ENCODE peak calls at places on chromosome 9, in six cellular contexts. One of them, this sample, is unnamed.

GRCh38 chr9:17799383-17799782 is 220.5 kb downstream of the SH3GL2 start:
- DNase-seq in GM10248: no peak
- DNase-seq in BE2C: no peak
- DNase-seq in AG09309: no peak
- DNase-seq in left lung: no peak
- DNase-seq in brain microvascular endothelial cell: peak; percentile 20
- DNase-seq in this sample: peak; percentile 29

GRCh38 chr9:14198544-14199510 is 115.1 kb downstream of the NFIB start:
- DNase-seq in left lung: peak; percentile 32
- DNase-seq in GM10248: no peak
- DNase-seq in BE2C: peak; percentile 86
- DNase-seq in AG09309: no peak
- DNase-seq in brain microvascular endothelial cell: peak; percentile 63
- DNase-seq in this sample: no peak

GRCh38 chr9:34603610-34604231 is 8.2 kb downstream of the RPP25L start:
- DNase-seq in BE2C: peak; percentile 86
- DNase-seq in left lung: peak; percentile 88
- DNase-seq in AG09309: no peak
- DNase-seq in GM10248: peak; percentile 83
- DNase-seq in brain microvascular endothelial cell: peak; percentile 75
- DNase-seq in this sample: no peak

GRCh38 chr9:35070823-35071813 is 1.3 kb downstream of the VCP start:
- DNase-seq in brain microvascular endothelial cell: peak; percentile 9
- DNase-seq in left lung: no peak
- DNase-seq in AG09309: no peak
- DNase-seq in BE2C: no peak
- DNase-seq in GM10248: no peak
- DNase-seq in this sample: no peak

GRCh38 chr9:1267141-1267570 is 217.0 kb downstream of the DMRT2 start:
- DNase-seq in GM10248: peak; percentile 15
- DNase-seq in AG09309: no peak
- DNase-seq in BE2C: no peak
- DNase-seq in brain microvascular endothelial cell: no peak
- DNase-seq in left lung: no peak
- DNase-seq in this sample: peak; percentile 19

GRCh38 chr9:136906251-136906650 is 19.9 kb downstream of the TRAF2 start:
- DNase-seq in left lung: no peak
- DNase-seq in GM10248: no peak
- DNase-seq in BE2C: no peak
- DNase-seq in brain microvascular endothelial cell: no peak
- DNase-seq in AG09309: no peak
- DNase-seq in this sample: no peak

GRCh38 chr9:3858961-3859360 is 333.2 kb upstream of the RFX3 start:
- DNase-seq in AG09309: no peak
- DNase-seq in brain microvascular endothelial cell: no peak
- DNase-seq in GM10248: no peak
- DNase-seq in BE2C: no peak
- DNase-seq in left lung: no peak
- DNase-seq in this sample: no peak

GRCh38 chr9:38286357-38286756 is 106.1 kb upstream of the ALDH1B1 start:
- DNase-seq in brain microvascular endothelial cell: no peak
- DNase-seq in BE2C: no peak
- DNase-seq in GM10248: no peak
- DNase-seq in left lung: no peak
- DNase-seq in AG09309: no peak
- DNase-seq in this sample: no peak

GRCh38 chr9:86649913-86650312 is 295.7 kb upstream of the TUT7 start:
- DNase-seq in brain microvascular endothelial cell: no peak
- DNase-seq in left lung: no peak
- DNase-seq in BE2C: no peak
- DNase-seq in GM10248: no peak
- DNase-seq in AG09309: no peak
- DNase-seq in this sample: no peak

GRCh38 chr9:92671323-92671722 is 1.4 kb upstream of the IPPK start:
- DNase-seq in GM10248: no peak
- DNase-seq in brain microvascular endothelial cell: peak; percentile 81
- DNase-seq in left lung: no peak
- DNase-seq in BE2C: peak; percentile 69
- DNase-seq in AG09309: no peak
- DNase-seq in this sample: peak; percentile 23

GRCh38 chr9:96486351-96487029 is 36.5 kb downstream of the HABP4 start:
- DNase-seq in AG09309: peak; percentile 80
- DNase-seq in brain microvascular endothelial cell: peak; percentile 78
- DNase-seq in BE2C: peak; percentile 40
- DNase-seq in left lung: no peak
- DNase-seq in GM10248: no peak
- DNase-seq in this sample: no peak

GRCh38 chr9:137968235-137968634 is 90.7 kb downstream of the CACNA1B start:
- DNase-seq in AG09309: no peak
- DNase-seq in GM10248: no peak
- DNase-seq in left lung: no peak
- DNase-seq in brain microvascular endothelial cell: no peak
- DNase-seq in BE2C: no peak
- DNase-seq in this sample: no peak

GRCh38 chr9:131667576-131667975 is 72.3 kb downstream of the RAPGEF1 start:
- DNase-seq in BE2C: no peak
- DNase-seq in AG09309: no peak
- DNase-seq in left lung: no peak
- DNase-seq in brain microvascular endothelial cell: peak; percentile 41
- DNase-seq in GM10248: peak; percentile 44
- DNase-seq in this sample: no peak

GRCh38 chr9:116566677-116567488 is 120.2 kb upstream of the TRIM32 start:
- DNase-seq in GM10248: no peak
- DNase-seq in brain microvascular endothelial cell: no peak
- DNase-seq in AG09309: no peak
- DNase-seq in left lung: no peak
- DNase-seq in BE2C: no peak
- DNase-seq in this sample: no peak

GRCh38 chr9:130713286-130713975 is 19.9 kb downstream of the EXOSC2 start:
- DNase-seq in BE2C: peak; percentile 23
- DNase-seq in GM10248: peak; percentile 35
- DNase-seq in brain microvascular endothelial cell: no peak
- DNase-seq in left lung: no peak
- DNase-seq in AG09309: no peak
- DNase-seq in this sample: no peak

GRCh38 chr9:79572891-79573696 is 1.3 kb downstream of the TLE4 start:
- DNase-seq in AG09309: no peak
- DNase-seq in BE2C: peak; percentile 38
- DNase-seq in GM10248: peak; percentile 45
- DNase-seq in left lung: peak; percentile 93
- DNase-seq in brain microvascular endothelial cell: no peak
- DNase-seq in this sample: no peak

GRCh38 chr9:130039504-130040147 is 3.4 kb downstream of the FNBP1 start:
- DNase-seq in left lung: no peak
- DNase-seq in AG09309: no peak
- DNase-seq in BE2C: peak; percentile 54
- DNase-seq in GM10248: peak; percentile 35
- DNase-seq in brain microvascular endothelial cell: no peak
- DNase-seq in this sample: no peak

GRCh38 chr9:130149654-130150286 is 22.4 kb upstream of the NCS1 start:
- DNase-seq in AG09309: no peak
- DNase-seq in GM10248: no peak
- DNase-seq in left lung: no peak
- DNase-seq in brain microvascular endothelial cell: no peak
- DNase-seq in BE2C: no peak
- DNase-seq in this sample: no peak

GRCh38 chr9:126149661-126150060 is 177.0 kb upstream of the MVB12B start:
- DNase-seq in brain microvascular endothelial cell: no peak
- DNase-seq in left lung: peak; percentile 35
- DNase-seq in AG09309: no peak
- DNase-seq in GM10248: no peak
- DNase-seq in BE2C: no peak
- DNase-seq in this sample: no peak

GRCh38 chr9:90851444-90851843 is 49.8 kb downstream of the SYK start:
- DNase-seq in GM10248: no peak
- DNase-seq in BE2C: no peak
- DNase-seq in AG09309: no peak
- DNase-seq in brain microvascular endothelial cell: no peak
- DNase-seq in left lung: no peak
- DNase-seq in this sample: no peak

GRCh38 chr9:91572044-91572443 is 148.4 kb upstream of the NFIL3 start:
- DNase-seq in BE2C: no peak
- DNase-seq in brain microvascular endothelial cell: no peak
- DNase-seq in left lung: no peak
- DNase-seq in GM10248: no peak
- DNase-seq in AG09309: no peak
- DNase-seq in this sample: no peak

GRCh38 chr9:89789922-89790510 is 185.2 kb downstream of the GADD45G start:
- DNase-seq in left lung: no peak
- DNase-seq in brain microvascular endothelial cell: no peak
- DNase-seq in BE2C: no peak
- DNase-seq in GM10248: no peak
- DNase-seq in AG09309: no peak
- DNase-seq in this sample: no peak

GRCh38 chr9:136306691-136307208 is 2.9 kb upstream of the CCDC187 start:
- DNase-seq in GM10248: no peak
- DNase-seq in AG09309: no peak
- DNase-seq in brain microvascular endothelial cell: no peak
- DNase-seq in left lung: peak; percentile 67
- DNase-seq in BE2C: peak; percentile 46
- DNase-seq in this sample: no peak

GRCh38 chr9:104769655-104770054 is 5.7 kb downstream of the NIPSNAP3B start:
- DNase-seq in left lung: no peak
- DNase-seq in AG09309: no peak
- DNase-seq in brain microvascular endothelial cell: no peak
- DNase-seq in GM10248: no peak
- DNase-seq in BE2C: no peak
- DNase-seq in this sample: no peak

DNA sequence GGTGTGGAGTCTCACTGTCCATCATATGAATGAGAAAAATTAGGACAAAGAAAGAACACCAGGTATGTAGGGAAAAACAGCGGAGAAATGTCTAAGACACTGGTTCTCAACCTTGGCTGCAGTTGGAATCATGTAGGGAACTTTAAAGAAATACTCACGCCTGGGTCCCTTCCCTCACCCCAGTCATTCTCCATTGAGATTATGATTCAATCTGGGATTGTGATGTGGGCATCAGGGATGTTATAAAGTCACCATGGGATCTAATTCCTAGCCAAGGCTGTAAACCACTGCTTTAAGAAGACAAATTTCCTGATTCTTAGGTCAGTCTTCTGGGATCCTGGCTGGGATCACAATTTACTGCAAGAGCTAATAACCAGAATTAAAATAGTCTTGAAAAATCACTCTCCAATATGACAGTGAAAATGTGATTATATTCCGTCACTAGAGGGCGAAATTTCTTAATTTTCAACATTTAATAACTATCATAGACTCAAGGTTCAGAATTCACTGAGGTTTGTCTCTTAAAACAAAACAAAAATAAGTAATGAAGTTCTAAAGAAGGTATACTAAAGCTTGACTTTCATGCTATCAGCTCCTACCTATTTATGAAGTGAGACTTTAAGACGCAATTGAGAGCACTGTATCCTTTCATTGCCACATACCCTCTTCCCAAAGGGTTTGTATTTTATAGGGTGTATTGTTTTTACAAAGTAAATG is 60.5 kb downstream of the GLDC start:
- DNase-seq in AG09309: peak; percentile 3
- DNase-seq in left lung: no peak
- DNase-seq in GM10248: no peak
- DNase-seq in brain microvascular endothelial cell: no peak
- DNase-seq in BE2C: no peak
- DNase-seq in this sample: peak; percentile 9
- TF ChIP-seq CTCF in AG09309: peak; percentile 22
- TF ChIP-seq CTCF in left lung: peak; percentile 54
- TF ChIP-seq CTCF in GM10248: peak; percentile 53
- TF ChIP-seq CTCF in brain microvascular endothelial cell: peak; percentile 16
- TF ChIP-seq CTCF in BE2C: peak; percentile 33
- TF ChIP-seq CTCF in this sample: peak; percentile 20

GRCh38 chr9:128022886-128023285 is 42.1 kb upstream of the EEIG1 start:
- DNase-seq in brain microvascular endothelial cell: no peak
- DNase-seq in AG09309: no peak
- DNase-seq in GM10248: peak; percentile 2
- DNase-seq in BE2C: no peak
- DNase-seq in left lung: no peak
- DNase-seq in this sample: no peak

GRCh38 chr9:128026255-128027165 is 40.6 kb downstream of the NAIF1 start:
- DNase-seq in left lung: no peak
- DNase-seq in BE2C: no peak
- DNase-seq in GM10248: peak; percentile 66
- DNase-seq in AG09309: no peak
- DNase-seq in brain microvascular endothelial cell: no peak
- DNase-seq in this sample: no peak

GRCh38 chr9:128025756-128026155 is 41.4 kb downstream of the NAIF1 start:
- DNase-seq in left lung: no peak
- DNase-seq in GM10248: no peak
- DNase-seq in BE2C: no peak
- DNase-seq in AG09309: no peak
- DNase-seq in brain microvascular endothelial cell: no peak
- DNase-seq in this sample: no peak

GRCh38 chr9:128024761-128025308 is 42.3 kb downstream of the NAIF1 start:
- DNase-seq in BE2C: no peak
- DNase-seq in AG09309: no peak
- DNase-seq in brain microvascular endothelial cell: no peak
- DNase-seq in left lung: no peak
- DNase-seq in GM10248: no peak
- DNase-seq in this sample: no peak

GRCh38 chr9:128020692-128021091 is 39.9 kb upstream of the EEIG1 start:
- DNase-seq in brain microvascular endothelial cell: no peak
- DNase-seq in GM10248: peak; percentile 9
- DNase-seq in AG09309: no peak
- DNase-seq in BE2C: no peak
- DNase-seq in left lung: no peak
- DNase-seq in this sample: no peak
- TF ChIP-seq CTCF in brain microvascular endothelial cell: peak; percentile 47
- TF ChIP-seq CTCF in GM10248: no peak
- TF ChIP-seq CTCF in AG09309: peak; percentile 13
- TF ChIP-seq CTCF in BE2C: peak; percentile 44
- TF ChIP-seq CTCF in left lung: no peak
- TF ChIP-seq CTCF in this sample: peak; percentile 14

DNA sequence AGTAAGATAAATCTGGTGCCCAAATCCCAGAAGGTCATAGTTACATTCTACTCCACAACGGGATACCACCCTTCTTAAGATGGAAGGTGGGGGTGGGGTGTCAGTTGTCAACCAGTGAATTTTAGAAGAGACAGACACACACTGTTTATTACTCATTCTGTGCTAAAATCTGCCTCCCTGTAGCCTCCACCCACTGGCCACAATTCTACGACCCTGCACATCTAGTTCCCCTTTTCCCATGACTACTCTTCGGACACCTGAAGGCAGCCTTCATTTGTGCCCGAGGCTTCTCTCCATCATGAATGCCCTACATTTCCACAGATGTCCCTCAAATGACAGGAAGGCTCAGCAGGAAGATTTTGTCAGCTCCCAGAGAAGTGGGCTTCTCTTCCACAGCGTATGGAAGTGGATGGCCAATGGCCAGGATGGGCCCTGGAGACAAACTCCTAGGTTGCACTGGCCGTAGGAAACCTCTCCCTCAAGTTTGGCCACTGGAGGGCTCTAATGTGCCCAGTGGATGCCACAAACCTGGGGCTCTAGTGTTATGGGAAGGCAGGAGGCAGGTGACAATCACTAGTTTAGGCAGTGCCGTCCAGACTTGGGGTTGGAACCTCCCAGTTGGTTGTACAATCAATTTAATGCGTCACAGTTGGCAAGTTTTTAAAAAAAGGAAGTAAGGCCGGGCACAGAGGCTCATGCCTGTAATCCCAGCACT is 46.6 kb downstream of the PTPN3 start:
- DNase-seq in brain microvascular endothelial cell: no peak
- DNase-seq in GM10248: no peak
- DNase-seq in BE2C: no peak
- DNase-seq in left lung: no peak
- DNase-seq in AG09309: no peak
- DNase-seq in this sample: no peak
- TF ChIP-seq CTCF in brain microvascular endothelial cell: peak; percentile 8
- TF ChIP-seq CTCF in GM10248: no peak
- TF ChIP-seq CTCF in BE2C: peak; percentile 19
- TF ChIP-seq CTCF in left lung: no peak
- TF ChIP-seq CTCF in AG09309: no peak
- TF ChIP-seq CTCF in this sample: no peak

GRCh38 chr9:11319477-11320060 is 706.8 kb upstream of the PTPRD start:
- DNase-seq in left lung: no peak
- DNase-seq in AG09309: no peak
- DNase-seq in brain microvascular endothelial cell: peak; percentile 13
- DNase-seq in BE2C: no peak
- DNase-seq in GM10248: no peak
- DNase-seq in this sample: no peak
- TF ChIP-seq CTCF in left lung: peak; percentile 32
- TF ChIP-seq CTCF in AG09309: no peak
- TF ChIP-seq CTCF in brain microvascular endothelial cell: peak; percentile 79
- TF ChIP-seq CTCF in BE2C: peak; percentile 28
- TF ChIP-seq CTCF in GM10248: peak; percentile 19
- TF ChIP-seq CTCF in this sample: peak; percentile 76

This sample was measured in kidney epithelial cell.